ENCODE peak calls at places on chromosomes 11 and 22, in five cellular contexts. Q is Calu3, G is AG09319, P is breast epithelium, I is type B pancreatic cell. A is an unnamed sample.
A peak's percentile ranks its signal among the peaks of the same experiment; 100 is the strongest.

GRCh38 chr11:9570313-9570712 is 3.2 kb upstream of the WEE1 start:
- DNase-seq in P (no peak), Q (no peak), I (no peak), G (no peak), A (no peak)

GRCh38 chr11:65624931-65625627 is 9.5 kb downstream of the PCNX3 start:
- DNase-seq in I (no peak), P (no peak), Q (no peak), G (no peak), A (no peak)

GRCh38 chr11:45285289-45285828 is 782 bp downstream of the SYT13 start:
- DNase-seq in I (no peak), Q (no peak), G (no peak), P (no peak), A (no peak)

GRCh38 chr22:43275545-43275981 is 67.6 kb downstream of the SCUBE1 start:
- DNase-seq in I (no peak), G (no peak), Q (peak; percentile 37), P (no peak), A (no peak)

GRCh38 chr11:69447786-69448185 is 33.7 kb upstream of the LINC01488 start:
- DNase-seq in Q (peak; percentile 54), I (no peak), P (no peak), G (no peak), A (no peak)

GRCh38 chr11:104325093-104325492 is 161.1 kb upstream of the PDGFD start:
- DNase-seq in I (no peak), Q (no peak), G (no peak), P (no peak), A (no peak)

GRCh38 chr22:47888807-47889206 is 1126.4 kb downstream of the TBC1D22A start:
- DNase-seq in G (no peak), Q (no peak), I (no peak), P (no peak), A (no peak)

GRCh38 chr11:83685730-83686129 is 399.6 kb upstream of the CCDC90B start:
- DNase-seq in Q (no peak), I (no peak), P (no peak), G (no peak), A (no peak)

GRCh38 chr11:116927163-116927772 is 89.8 kb upstream of the APOA1 start:
- DNase-seq in G (no peak), P (no peak), I (no peak), Q (no peak), A (no peak)

GRCh38 chr22:45574069-45574703 is 71.5 kb downstream of the FBLN1 start:
- DNase-seq in I (no peak), G (no peak), P (no peak), Q (no peak), A (no peak)

GRCh38 chr11:122375687-122376399 is 259.8 kb upstream of the BLID start:
- DNase-seq in Q (no peak), P (no peak), G (no peak), I (no peak), A (no peak)

GRCh38 chr11:110148775-110149744 is 55.9 kb downstream of the ZC3H12C start:
- DNase-seq in G (peak; percentile 7), P (no peak), Q (no peak), I (no peak), A (no peak)

GRCh38 chr11:30045144-30045543 is 28.3 kb upstream of the KCNA4 start:
- DNase-seq in I (no peak), Q (no peak), G (no peak), P (no peak), A (no peak)

GRCh38 chr22:22358136-22358535 is 113.5 kb downstream of the VPREB1 start:
- DNase-seq in G (no peak), Q (no peak), I (no peak), P (no peak), A (no peak)

GRCh38 chr11:67673358-67673757 is 1.1 kb downstream of the ALDH3B2 start:
- DNase-seq in G (no peak), P (no peak), Q (no peak), I (no peak), A (no peak)

GRCh38 chr22:38273135-38273761 is 438 bp upstream of the TMEM184B start:
- DNase-seq in G (no peak), I (no peak), P (no peak), Q (no peak), A (no peak)

GRCh38 chr11:58739725-58740430 is 8.1 kb upstream of the GLYAT start:
- DNase-seq in Q (no peak), G (no peak), P (no peak), I (no peak), A (no peak)

GRCh38 chr11:85685131-85685819 is 720 bp downstream of the CCDC89 start:
- DNase-seq in Q (no peak), P (no peak), I (no peak), G (no peak), A (no peak)

GRCh38 chr22:29315286-29316195 is at the start of gene RASL10A:
- DNase-seq in P (no peak), I (no peak), Q (no peak), G (no peak), A (no peak)

GRCh38 chr22:43424201-43424600 is 12.4 kb downstream of the MPPED1 start:
- DNase-seq in Q (no peak), I (no peak), P (no peak), G (no peak), A (no peak)

GRCh38 chr11:65648997-65649491 is 11.1 kb downstream of the SIPA1 start:
- DNase-seq in Q (no peak), I (no peak), P (no peak), G (no peak), A (no peak)

GRCh38 chr11:134098566-134099184 is 29.8 kb downstream of the JAM3 start:
- DNase-seq in Q (no peak), G (no peak), P (no peak), I (no peak), A (no peak)

GRCh38 chr11:102293873-102294601 is 23.2 kb upstream of the BIRC3 start:
- DNase-seq in Q (no peak), I (no peak), G (no peak), P (no peak), A (no peak)

GRCh38 chr11:65884716-65885092 is 3.6 kb downstream of the FIBP start:
- DNase-seq in P (no peak), I (no peak), Q (peak; percentile 86), G (no peak), A (no peak)

GRCh38 chr11:41461057-41461681 is 1.7 kb upstream of the LRRC4C start:
- DNase-seq in G (no peak), I (no peak), Q (no peak), P (no peak), A (no peak)

GRCh38 chr11:120938255-120938654 is 85.6 kb upstream of the TBCEL start:
- DNase-seq in G (no peak), P (no peak), I (no peak), Q (no peak), A (no peak)